ENCODE peak calls at places on chromosomes 3 and 15, in six cellular contexts. W, C, T, M, Y and G are unnamed samples. For H3K4me1, the result is how much of the 10 kb centered on the place peaks cover.

GRCh38 chr3:184907941-184908649 is 96.1 kb downstream of the VPS8 start:
- DNase-seq in M (no peak), Y (no peak), C (no peak), T (no peak), W (no peak), G (no peak)

GRCh38 chr15:100588638-100589242 is 13.2 kb downstream of the LINS1 start:
- DNase-seq in W (no peak), Y (no peak), C (peak), M (no peak), T (no peak), G (no peak)

GRCh38 chr3:190443257-190443656 is 6.4 kb downstream of the TMEM207 start:
- DNase-seq in C (peak), M (no peak), W (no peak), Y (no peak), T (no peak), G (no peak)

GRCh38 chr15:63605036-63605435 is 7.8 kb downstream of the FBXL22 start:
- DNase-seq in C (no peak), W (no peak), T (no peak), Y (no peak), M (no peak), G (no peak)

GRCh38 chr3:122989856-122990575 is 37.5 kb downstream of the SEMA5B start:
- DNase-seq in C (no peak), Y (no peak), T (no peak), W (no peak), M (no peak), G (no peak)

GRCh38 chr15:62605292-62605691 is 437.3 kb upstream of the TPM1 start:
- DNase-seq in W (no peak), T (no peak), M (no peak), C (no peak), Y (no peak), G (no peak)

GRCh38 chr3:98745718-98746117 is 17.4 kb upstream of the ST3GAL6 start:
- DNase-seq in T (no peak), Y (no peak), C (no peak), W (no peak), M (no peak), G (no peak)

GRCh38 chr3:131690800-131691199 is 188.0 kb upstream of the MRPL3 start:
- DNase-seq in T (no peak), W (no peak), C (no peak), Y (no peak), M (no peak), G (no peak)

GRCh38 chr3:150292891-150293290 is 115.2 kb upstream of the TSC22D2 start:
- DNase-seq in Y (no peak), C (no peak), W (no peak), M (no peak), T (no peak), G (no peak)

GRCh38 chr3:53320697-53321096 is 26.6 kb downstream of the DCP1A start:
- DNase-seq in M (no peak), T (no peak), Y (no peak), C (no peak), W (peak), G (no peak)

GRCh38 chr3:83928903-83929302 is 1029.9 kb upstream of the CADM2 start:
- DNase-seq in Y (no peak), M (no peak), T (no peak), C (no peak), W (peak), G (no peak)

GRCh38 chr3:39291903-39292329 is 12.1 kb upstream of the CX3CR1 start:
- DNase-seq in T (peak), W (peak), Y (peak), M (peak), C (peak), G (peak)

GRCh38 chr3:134644731-134645514 is 5.9 kb downstream of the KY start:
- DNase-seq in C (no peak), W (peak), T (no peak), Y (peak), M (no peak), G (no peak)

GRCh38 chr15:47968593-47968992 is 152.2 kb upstream of the SLC24A5 start:
- DNase-seq in C (no peak), Y (no peak), M (no peak), W (no peak), T (no peak), G (no peak)

GRCh38 chr3:104916971-104917370 is 449.7 kb upstream of the ALCAM start:
- DNase-seq in W (no peak), C (no peak), M (no peak), Y (no peak), T (no peak), G (no peak)

GRCh38 chr3:118637866-118638265 is 396.8 kb downstream of the IGSF11 start:
- DNase-seq in T (no peak), Y (no peak), C (peak), M (no peak), W (no peak), G (no peak)

GRCh38 chr3:113441051-113441770 is at the start of gene CFAP44:
- DNase-seq in M (no peak), C (no peak), Y (peak), W (peak), T (peak), G (peak)

GRCh38 chr3:137771401-137772230 is 7.5 kb downstream of the SOX14 start:
- DNase-seq in M (no peak), T (no peak), C (no peak), W (no peak), Y (no peak), G (no peak)

GRCh38 chr15:81809543-81809942 is 236.3 kb downstream of the MEX3B start:
- DNase-seq in C (peak), T (no peak), W (peak), M (peak), Y (no peak), G (no peak)

GRCh38 chr3:170438836-170439235 is 20.2 kb downstream of the CLDN11 start:
- DNase-seq in T (no peak), Y (no peak), C (no peak), M (no peak), W (no peak), G (no peak)

GRCh38 chr3:170437151-170437550 is 18.5 kb downstream of the CLDN11 start:
- DNase-seq in C (no peak), W (no peak), T (no peak), Y (no peak), M (no peak), G (no peak)

GRCh38 chr3:170440346-170440745 is 21.7 kb downstream of the CLDN11 start:
- DNase-seq in T (no peak), W (no peak), C (no peak), M (no peak), Y (no peak), G (no peak)

GRCh38 chr3:170437696-170438407 is 19.2 kb downstream of the CLDN11 start:
- DNase-seq in Y (no peak), T (no peak), W (no peak), C (peak), M (no peak), G (no peak)

GRCh38 chr3:170436697-170437096 is 18.0 kb downstream of the CLDN11 start:
- DNase-seq in C (no peak), T (no peak), W (no peak), Y (no peak), M (no peak), G (no peak)
- H3K4me1 ChIP-seq in C (under half), T (under half), W (under half), Y (under half), M (under half), G (under half)

GRCh38 chr15:59221479-59221878 is 14.8 kb downstream of the LDHAL6B start:
- DNase-seq in W (no peak), C (no peak), M (no peak), Y (no peak), T (no peak), G (no peak)
- TF ChIP-seq POLR2A in W (no peak), C (no peak), M (no peak), Y (no peak), T (no peak), G (no peak)

DNA sequence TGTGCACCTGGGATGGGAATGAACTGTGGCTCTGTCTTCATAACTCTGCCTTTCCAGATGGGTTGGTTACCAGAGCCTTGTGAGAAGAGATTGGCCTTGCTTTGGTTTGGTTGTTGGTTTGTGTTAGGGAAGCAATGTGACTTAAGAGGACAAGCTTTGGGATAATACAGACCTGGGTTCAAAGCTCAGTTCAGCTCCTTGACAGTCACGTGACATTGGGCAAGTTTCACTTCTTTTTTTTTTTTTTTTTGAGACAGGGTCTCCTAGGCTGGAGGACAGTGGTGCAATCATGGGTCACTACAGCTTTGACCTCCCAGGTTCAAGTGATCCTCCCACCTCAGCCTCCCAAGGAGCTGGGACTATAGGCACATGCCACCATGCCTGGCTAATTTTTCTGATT is 42.7 kb downstream of the CORO2B start:
- DNase-seq in T (no peak), W (no peak), M (no peak), Y (no peak), C (no peak), G (no peak)
- H3K4me3 ChIP-seq in T (no peak), W (no peak), M (no peak), Y (no peak), C (no peak), G (no peak)

GRCh38 chr3:172156309-172156998 is 117.1 kb downstream of the FNDC3B start:
- DNase-seq in W (peak), T (no peak), Y (no peak), M (peak), C (peak), G (peak)
- H3K4me1 ChIP-seq in W (half or more), T (under half), Y (under half), M (under half), C (half or more), G (half or more)

GRCh38 chr3:197297020-197297419 is 1.4 kb downstream of the DLG1 start:
- DNase-seq in W (no peak), Y (no peak), T (no peak), M (no peak), C (no peak), G (no peak)
- TF ChIP-seq POLR2A in W (no peak), Y (no peak), T (no peak), M (no peak), C (no peak), G (no peak)

DNA sequence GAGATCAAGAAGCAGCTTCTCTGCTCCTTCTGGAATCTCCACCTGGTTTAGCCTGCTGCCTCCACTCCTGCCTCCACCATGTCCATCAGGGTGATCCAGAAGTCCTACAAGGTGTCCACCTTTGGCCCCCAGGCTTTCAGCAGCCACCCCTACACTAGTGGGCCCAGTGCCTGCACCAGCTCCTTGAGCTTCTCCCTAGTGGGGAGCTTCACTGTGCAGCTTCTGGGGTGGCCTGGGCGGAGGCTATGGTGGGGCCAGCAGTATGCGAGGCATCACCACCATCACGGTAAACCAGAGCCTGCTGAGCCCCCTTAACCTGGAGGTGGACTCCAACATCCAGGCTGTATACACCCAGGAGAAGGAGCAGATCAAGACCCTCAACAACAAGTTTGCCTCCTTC is 2.4 kb upstream of the KPNA4 start:
- DNase-seq in Y (no peak), W (no peak), C (no peak), M (no peak), T (no peak), G (no peak)
- H3K4me3 ChIP-seq in Y (no peak), W (no peak), C (no peak), M (no peak), T (no peak), G (no peak)

GRCh38 chr3:23961913-23962312 is 16.8 kb downstream of the NR1D2 start:
- DNase-seq in W (no peak), M (no peak), C (no peak), Y (no peak), T (no peak), G (no peak)
- H3K4me1 ChIP-seq in W (under half), M (under half), C (under half), Y (under half), T (under half), G (under half)

DNA sequence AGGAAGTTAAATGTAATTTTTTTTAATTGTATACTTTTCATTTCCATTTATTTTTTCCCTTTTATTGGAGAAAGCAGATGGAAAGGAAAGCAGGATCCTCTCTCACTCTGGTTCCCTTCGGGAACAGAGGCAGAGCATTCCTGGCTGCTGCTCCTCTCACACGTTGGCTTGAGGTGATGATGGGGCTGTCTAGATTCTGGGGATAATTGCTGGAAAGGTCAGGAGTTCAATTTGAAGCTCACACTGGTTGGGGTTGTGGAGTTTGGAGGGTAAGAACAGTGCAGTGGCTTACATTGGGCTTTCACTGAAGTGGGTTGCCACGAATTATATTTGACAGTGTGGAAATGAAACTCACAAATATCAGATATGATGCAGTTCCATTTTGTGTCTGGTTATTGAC is 57.6 kb downstream of the RARB start:
- DNase-seq in Y (no peak), W (no peak), C (no peak), M (no peak), T (no peak), G (no peak)
- TF ChIP-seq POLR2A in Y (no peak), W (no peak), C (no peak), M (no peak), T (no peak), G (no peak)

GRCh38 chr3:181713673-181714270 is 2.0 kb downstream of the SOX2 start:
- DNase-seq in C (no peak), Y (no peak), T (no peak), M (no peak), W (no peak), G (no peak)
- H3K4me3 ChIP-seq in C (peak), Y (no peak), T (no peak), M (no peak), W (no peak), G (no peak)